ENCODE peak calls at places on chromosome 1, in nine cellular contexts. H is PC-3, N is left lung, Q is A549, X is tibial artery, W is psoas muscle, D is endothelial cell of umbilical vein, C is GM23338, T is small intestine. J is an unnamed sample. For H3K4me1, the result is how much of the 10 kb centered on the place peaks cover.

GRCh38 chr1:214019499-214019898 is 31.7 kb downstream of the PROX1 start:
- DNase-seq in T (no peak), C (no peak), H (no peak), Q (no peak), W (no peak), D (no peak), N (no peak), X (no peak), J (no peak)

GRCh38 chr1:72557446-72558049 is 275.2 kb upstream of the NEGR1 start:
- DNase-seq in W (no peak), C (peak), H (peak), D (peak), Q (no peak), X (no peak), N (no peak), T (peak), J (no peak)

GRCh38 chr1:168320805-168321577 is 40.3 kb downstream of the TBX19 start:
- DNase-seq in Q (peak), W (no peak), N (no peak), X (no peak), D (peak), C (no peak), T (peak), H (peak), J (no peak)

GRCh38 chr1:174060090-174060489 is 37.9 kb upstream of the RC3H1 start:
- DNase-seq in D (no peak), H (peak), N (no peak), X (no peak), W (no peak), Q (no peak), C (no peak), T (no peak), J (no peak)

GRCh38 chr1:230067441-230067870 is 418 bp downstream of the GALNT2 start:
- DNase-seq in Q (peak), T (peak), C (peak), X (peak), H (peak), N (no peak), D (peak), W (no peak), J (no peak)

GRCh38 chr1:157580179-157580827 is 17.6 kb downstream of the FCRL4 start:
- DNase-seq in X (no peak), C (peak), H (peak), Q (peak), N (no peak), T (peak), D (peak), W (no peak), J (no peak)

GRCh38 chr1:200207711-200208126 is 180.2 kb downstream of the NR5A2 start:
- DNase-seq in T (no peak), Q (no peak), N (no peak), C (no peak), X (no peak), D (no peak), H (peak), W (no peak), J (no peak)

GRCh38 chr1:173917635-173918493 is 737 bp upstream of the SERPINC1 start:
- DNase-seq in D (no peak), X (no peak), Q (no peak), C (no peak), H (no peak), W (no peak), T (no peak), N (no peak), J (no peak)

GRCh38 chr1:93707956-93708355 is 26.3 kb upstream of the BCAR3 start:
- DNase-seq in W (no peak), N (no peak), H (no peak), Q (no peak), C (no peak), D (no peak), T (no peak), X (no peak), J (no peak)

GRCh38 chr1:183913556-183913955 is 108.6 kb downstream of the RGL1 start:
- DNase-seq in Q (no peak), N (no peak), D (no peak), C (no peak), H (no peak), W (no peak), X (no peak), T (no peak), J (no peak)
- H3K27ac ChIP-seq in Q (no peak), N (peak), D (peak), C (no peak), H (no peak), W (no peak), X (no peak), T (no peak), J (no peak)

GRCh38 chr1:20475002-20475401 is 11.0 kb downstream of the CAMK2N1 start:
- DNase-seq in T (no peak), N (no peak), W (no peak), Q (peak), X (no peak), C (no peak), H (no peak), D (no peak), J (no peak)

GRCh38 chr1:20472121-20472520 is 13.9 kb downstream of the CAMK2N1 start:
- DNase-seq in N (no peak), D (no peak), X (no peak), T (no peak), W (no peak), C (no peak), Q (no peak), H (no peak), J (no peak)

GRCh38 chr1:20474333-20474975 is 11.6 kb downstream of the CAMK2N1 start:
- DNase-seq in N (no peak), C (no peak), Q (peak), X (no peak), H (no peak), D (no peak), T (no peak), W (no peak), J (no peak)

GRCh38 chr1:20472860-20473711 is 12.9 kb downstream of the CAMK2N1 start:
- DNase-seq in D (peak), W (peak), T (peak), X (no peak), Q (peak), C (peak), N (no peak), H (no peak), J (no peak)

GRCh38 chr1:20473894-20474293 is 12.1 kb downstream of the CAMK2N1 start:
- DNase-seq in W (no peak), H (no peak), D (no peak), Q (no peak), X (no peak), C (no peak), N (no peak), T (no peak), J (no peak)
- H3K4me1 ChIP-seq in W (under half), H (under half), D (under half), Q (half or more), X (under half), C (under half), N (under half), T (under half), J (under half)

GRCh38 chr1:110292327-110292741 is 46.8 kb upstream of the RBM15 start:
- DNase-seq in D (peak), C (no peak), X (no peak), Q (peak), T (peak), N (no peak), H (peak), W (no peak), J (no peak)
- H3K27ac ChIP-seq in D (no peak), C (no peak), X (no peak), Q (peak), T (no peak), N (peak), H (no peak), W (no peak), J (no peak)

GRCh38 chr1:234617135-234617985 is 7.4 kb upstream of the IRF2BP2 start:
- DNase-seq in T (no peak), Q (no peak), H (no peak), W (no peak), N (no peak), X (no peak), C (peak), D (no peak), J (no peak)
- H3K4me1 ChIP-seq in T (under half), Q (half or more), H (under half), W (half or more), N (half or more), X (half or more), C (under half), D (under half), J (under half)

DNA sequence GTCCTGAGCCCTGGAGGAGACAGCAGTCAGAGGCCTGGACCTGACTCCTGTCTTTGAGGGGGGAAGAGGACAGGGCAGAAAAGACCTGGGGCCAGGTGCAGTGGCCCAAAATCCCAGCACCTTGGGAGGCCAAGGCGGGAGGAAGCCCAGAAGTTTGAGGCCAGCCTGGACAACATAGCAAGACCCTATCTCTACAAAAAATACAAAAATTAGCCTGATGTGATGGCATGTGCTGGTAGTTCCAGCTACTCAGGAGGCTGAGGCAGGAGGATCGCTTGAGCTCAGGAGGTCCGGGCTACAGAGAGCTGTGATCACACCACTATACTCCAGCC is 104.5 kb upstream of the ARHGEF16 start:
- DNase-seq in C (no peak), T (no peak), D (no peak), X (no peak), Q (no peak), N (no peak), W (no peak), H (no peak), J (no peak)
- H3K27ac ChIP-seq in C (no peak), T (no peak), D (no peak), X (peak), Q (no peak), N (no peak), W (no peak), H (no peak), J (no peak)

J was measured in effector memory CD4-positive, alpha-beta T cell.